ENCODE peak calls at places on chromosome 22, in ten cellular contexts. One of them, this sample, is unnamed.

GRCh38 chr22:41478473-41478872 is 9.6 kb downstream of the ACO2 start:
- DNase-seq in OCI-LY7: no peak
- DNase-seq in GM13976: no peak
- DNase-seq in left ventricle myocardium inferior: no peak
- DNase-seq in heart right ventricle: no peak
- DNase-seq in fibroblast of the aortic adventitia: no peak
- DNase-seq in mucosa of descending colon: no peak
- DNase-seq in lung: no peak
- DNase-seq in retinal pigment epithelial cell: no peak
- DNase-seq in thoracic aorta: no peak
- DNase-seq in this sample: no peak

GRCh38 chr22:45208993-45209838 is 31.5 kb downstream of the KIAA0930 start:
- DNase-seq in OCI-LY7: no peak
- DNase-seq in thoracic aorta: peak
- DNase-seq in heart right ventricle: no peak
- DNase-seq in fibroblast of the aortic adventitia: peak
- DNase-seq in mucosa of descending colon: no peak
- DNase-seq in retinal pigment epithelial cell: no peak
- DNase-seq in left ventricle myocardium inferior: no peak
- DNase-seq in GM13976: no peak
- DNase-seq in lung: no peak
- DNase-seq in this sample: no peak

GRCh38 chr22:38273135-38273761 is 438 bp upstream of the TMEM184B start:
- DNase-seq in heart right ventricle: no peak
- DNase-seq in OCI-LY7: peak
- DNase-seq in thoracic aorta: no peak
- DNase-seq in mucosa of descending colon: no peak
- DNase-seq in lung: no peak
- DNase-seq in left ventricle myocardium inferior: no peak
- DNase-seq in retinal pigment epithelial cell: no peak
- DNase-seq in fibroblast of the aortic adventitia: peak
- DNase-seq in GM13976: no peak
- DNase-seq in this sample: no peak

GRCh38 chr22:39519681-39520053 is 695 bp upstream of the ATF4 start:
- DNase-seq in GM13976: no peak
- DNase-seq in heart right ventricle: peak
- DNase-seq in OCI-LY7: peak
- DNase-seq in thoracic aorta: no peak
- DNase-seq in lung: peak
- DNase-seq in left ventricle myocardium inferior: peak
- DNase-seq in mucosa of descending colon: peak
- DNase-seq in fibroblast of the aortic adventitia: peak
- DNase-seq in retinal pigment epithelial cell: no peak
- DNase-seq in this sample: no peak

GRCh38 chr22:50319503-50319951 is 7.3 kb downstream of the DENND6B start:
- DNase-seq in fibroblast of the aortic adventitia: no peak
- DNase-seq in thoracic aorta: no peak
- DNase-seq in left ventricle myocardium inferior: no peak
- DNase-seq in mucosa of descending colon: peak
- DNase-seq in OCI-LY7: no peak
- DNase-seq in heart right ventricle: no peak
- DNase-seq in GM13976: peak
- DNase-seq in lung: no peak
- DNase-seq in retinal pigment epithelial cell: no peak
- DNase-seq in this sample: peak

GRCh38 chr22:39536711-39537110 is 4.2 kb upstream of the RPS19BP1 start:
- DNase-seq in OCI-LY7: no peak
- DNase-seq in fibroblast of the aortic adventitia: no peak
- DNase-seq in GM13976: no peak
- DNase-seq in retinal pigment epithelial cell: no peak
- DNase-seq in heart right ventricle: no peak
- DNase-seq in mucosa of descending colon: no peak
- DNase-seq in left ventricle myocardium inferior: no peak
- DNase-seq in thoracic aorta: no peak
- DNase-seq in lung: no peak
- DNase-seq in this sample: no peak

GRCh38 chr22:36383110-36383581 is 4.6 kb downstream of the MYH9 start:
- DNase-seq in OCI-LY7: peak
- DNase-seq in GM13976: peak
- DNase-seq in left ventricle myocardium inferior: no peak
- DNase-seq in mucosa of descending colon: no peak
- DNase-seq in fibroblast of the aortic adventitia: peak
- DNase-seq in thoracic aorta: no peak
- DNase-seq in heart right ventricle: no peak
- DNase-seq in lung: no peak
- DNase-seq in retinal pigment epithelial cell: no peak
- DNase-seq in this sample: peak

GRCh38 chr22:49372530-49373288 is 455.0 kb downstream of the BRD1 start:
- DNase-seq in thoracic aorta: no peak
- DNase-seq in fibroblast of the aortic adventitia: no peak
- DNase-seq in mucosa of descending colon: peak
- DNase-seq in lung: peak
- DNase-seq in left ventricle myocardium inferior: no peak
- DNase-seq in retinal pigment epithelial cell: no peak
- DNase-seq in heart right ventricle: no peak
- DNase-seq in OCI-LY7: no peak
- DNase-seq in GM13976: no peak
- DNase-seq in this sample: no peak

GRCh38 chr22:21054046-21054713 is 8.4 kb downstream of the LRRC74B start:
- DNase-seq in fibroblast of the aortic adventitia: no peak
- DNase-seq in GM13976: no peak
- DNase-seq in retinal pigment epithelial cell: no peak
- DNase-seq in mucosa of descending colon: no peak
- DNase-seq in left ventricle myocardium inferior: no peak
- DNase-seq in OCI-LY7: no peak
- DNase-seq in lung: no peak
- DNase-seq in heart right ventricle: no peak
- DNase-seq in thoracic aorta: no peak
- DNase-seq in this sample: no peak

DNA sequence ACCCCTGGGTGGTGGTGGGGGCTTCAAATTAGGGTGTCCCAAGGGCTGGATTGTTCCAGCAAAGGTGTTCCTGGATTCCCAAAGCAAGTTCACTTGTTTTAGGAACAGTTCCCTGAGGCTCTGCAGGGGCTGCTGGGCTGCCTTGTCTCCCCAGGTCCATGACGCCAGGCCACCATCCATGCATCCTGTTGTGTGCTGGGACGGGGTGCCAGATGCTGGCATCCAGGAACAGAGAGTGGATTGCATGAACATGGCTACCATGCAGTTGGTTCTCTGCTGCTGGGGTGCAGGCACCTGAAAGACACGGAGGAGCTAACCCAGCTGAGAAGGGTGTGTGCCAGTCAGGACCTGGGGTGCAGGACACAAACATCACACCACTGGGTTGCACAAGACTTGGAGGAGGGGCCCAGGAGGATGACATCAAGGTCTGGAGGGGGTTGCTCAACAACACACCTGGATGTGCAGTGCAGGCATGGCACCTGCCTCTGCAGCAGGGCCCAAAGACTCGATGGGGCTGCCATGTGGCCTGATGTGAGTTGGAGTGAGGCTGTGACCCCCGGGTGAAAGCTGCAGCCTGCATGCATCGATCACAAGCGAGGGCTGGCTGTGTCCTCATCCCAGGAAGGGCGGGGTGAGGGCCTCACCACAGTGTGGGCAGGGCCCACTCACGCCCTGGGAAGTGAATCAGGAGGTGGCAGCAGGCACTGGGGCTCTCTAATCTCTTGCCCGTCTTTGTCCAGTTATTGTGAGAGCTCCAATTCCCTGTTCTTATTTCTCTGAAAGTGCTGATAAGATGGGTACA is 74.0 kb upstream of the CLDN5 start:
- DNase-seq in thoracic aorta: no peak
- DNase-seq in heart right ventricle: no peak
- DNase-seq in GM13976: no peak
- DNase-seq in left ventricle myocardium inferior: no peak
- DNase-seq in OCI-LY7: peak
- DNase-seq in lung: no peak
- DNase-seq in mucosa of descending colon: no peak
- DNase-seq in retinal pigment epithelial cell: no peak
- DNase-seq in fibroblast of the aortic adventitia: no peak
- DNase-seq in this sample: no peak
- TF ChIP-seq CTCF in thoracic aorta: no peak
- TF ChIP-seq CTCF in heart right ventricle: no peak
- TF ChIP-seq CTCF in GM13976: no peak
- TF ChIP-seq CTCF in left ventricle myocardium inferior: no peak
- TF ChIP-seq CTCF in OCI-LY7: no peak
- TF ChIP-seq CTCF in lung: no peak
- TF ChIP-seq CTCF in mucosa of descending colon: no peak
- TF ChIP-seq CTCF in retinal pigment epithelial cell: no peak
- TF ChIP-seq CTCF in fibroblast of the aortic adventitia: no peak
- TF ChIP-seq CTCF in this sample: no peak

GRCh38 chr22:35173655-35174054 is 83.6 kb upstream of the HMGXB4 start:
- DNase-seq in left ventricle myocardium inferior: no peak
- DNase-seq in retinal pigment epithelial cell: no peak
- DNase-seq in fibroblast of the aortic adventitia: no peak
- DNase-seq in heart right ventricle: no peak
- DNase-seq in thoracic aorta: no peak
- DNase-seq in mucosa of descending colon: no peak
- DNase-seq in lung: peak
- DNase-seq in OCI-LY7: no peak
- DNase-seq in GM13976: no peak
- DNase-seq in this sample: no peak

GRCh38 chr22:35174398-35174797 is 82.9 kb upstream of the HMGXB4 start:
- DNase-seq in mucosa of descending colon: no peak
- DNase-seq in retinal pigment epithelial cell: no peak
- DNase-seq in left ventricle myocardium inferior: no peak
- DNase-seq in lung: no peak
- DNase-seq in heart right ventricle: no peak
- DNase-seq in thoracic aorta: no peak
- DNase-seq in fibroblast of the aortic adventitia: no peak
- DNase-seq in OCI-LY7: no peak
- DNase-seq in GM13976: no peak
- DNase-seq in this sample: no peak

GRCh38 chr22:35175392-35175791 is 81.9 kb upstream of the HMGXB4 start:
- DNase-seq in lung: no peak
- DNase-seq in thoracic aorta: no peak
- DNase-seq in mucosa of descending colon: no peak
- DNase-seq in GM13976: no peak
- DNase-seq in OCI-LY7: no peak
- DNase-seq in heart right ventricle: no peak
- DNase-seq in retinal pigment epithelial cell: no peak
- DNase-seq in fibroblast of the aortic adventitia: no peak
- DNase-seq in left ventricle myocardium inferior: no peak
- DNase-seq in this sample: no peak

GRCh38 chr22:35172452-35172851 is 84.8 kb upstream of the HMGXB4 start:
- DNase-seq in fibroblast of the aortic adventitia: no peak
- DNase-seq in GM13976: no peak
- DNase-seq in heart right ventricle: no peak
- DNase-seq in mucosa of descending colon: no peak
- DNase-seq in lung: no peak
- DNase-seq in retinal pigment epithelial cell: no peak
- DNase-seq in thoracic aorta: no peak
- DNase-seq in left ventricle myocardium inferior: no peak
- DNase-seq in OCI-LY7: no peak
- DNase-seq in this sample: no peak

DNA sequence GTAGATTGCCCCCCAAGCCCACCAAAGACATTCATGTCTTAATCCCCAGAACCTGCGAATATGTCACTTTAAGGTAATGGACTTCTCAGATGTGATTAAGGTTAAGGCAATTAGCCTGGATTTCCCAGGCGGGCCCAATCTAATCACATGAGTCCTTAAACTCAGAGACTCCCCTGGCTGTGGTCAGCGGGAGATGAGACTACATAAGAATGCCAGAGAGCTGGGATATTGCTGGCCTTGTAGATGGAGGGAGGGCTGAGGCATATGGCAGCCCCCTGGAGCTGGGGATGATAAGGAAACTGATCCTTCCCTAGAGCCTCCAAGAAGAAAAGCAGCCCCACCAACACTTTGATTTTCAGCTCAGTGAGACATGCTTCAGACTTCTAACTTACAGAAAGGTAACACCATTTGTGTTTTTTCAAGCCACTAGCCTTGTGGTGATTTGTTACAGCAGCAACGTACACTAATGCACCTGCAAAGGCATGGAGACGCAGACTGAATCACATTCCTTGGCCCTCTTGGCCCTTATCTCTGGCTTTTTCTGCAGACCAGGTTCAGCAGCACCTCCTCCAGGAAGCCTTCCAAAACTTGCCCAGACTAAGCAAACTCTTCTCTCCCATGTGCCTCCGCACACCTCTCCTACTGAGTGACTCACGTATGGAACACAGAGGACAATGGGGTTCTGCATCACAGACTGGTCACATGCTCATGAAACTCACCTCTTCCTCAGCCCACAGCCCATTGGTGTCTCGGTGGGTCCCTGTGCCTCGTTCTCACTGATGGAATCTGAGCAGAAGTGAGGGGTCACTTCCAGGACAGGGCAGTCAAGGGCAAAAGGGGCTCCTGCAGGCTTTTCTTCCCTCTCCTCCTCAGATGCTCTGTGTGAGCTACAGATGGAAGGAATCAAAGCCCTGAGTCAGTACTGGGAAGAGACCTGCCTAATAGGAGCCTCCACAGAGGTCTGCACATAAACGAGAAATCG is 86.3 kb upstream of the HMGXB4 start:
- DNase-seq in fibroblast of the aortic adventitia: no peak
- DNase-seq in mucosa of descending colon: no peak
- DNase-seq in retinal pigment epithelial cell: no peak
- DNase-seq in thoracic aorta: no peak
- DNase-seq in lung: peak
- DNase-seq in OCI-LY7: no peak
- DNase-seq in heart right ventricle: no peak
- DNase-seq in left ventricle myocardium inferior: no peak
- DNase-seq in GM13976: no peak
- DNase-seq in this sample: no peak
- TF ChIP-seq CTCF in fibroblast of the aortic adventitia: no peak
- TF ChIP-seq CTCF in mucosa of descending colon: no peak
- TF ChIP-seq CTCF in retinal pigment epithelial cell: no peak
- TF ChIP-seq CTCF in thoracic aorta: no peak
- TF ChIP-seq CTCF in lung: no peak
- TF ChIP-seq CTCF in OCI-LY7: no peak
- TF ChIP-seq CTCF in heart right ventricle: no peak
- TF ChIP-seq CTCF in left ventricle myocardium inferior: no peak
- TF ChIP-seq CTCF in GM13976: no peak
- TF ChIP-seq CTCF in this sample: no peak

GRCh38 chr22:18091916-18092526 is 14.2 kb downstream of the PEX26 start:
- DNase-seq in heart right ventricle: peak
- DNase-seq in lung: peak
- DNase-seq in left ventricle myocardium inferior: peak
- DNase-seq in OCI-LY7: no peak
- DNase-seq in GM13976: peak
- DNase-seq in fibroblast of the aortic adventitia: peak
- DNase-seq in thoracic aorta: no peak
- DNase-seq in retinal pigment epithelial cell: no peak
- DNase-seq in mucosa of descending colon: peak
- DNase-seq in this sample: no peak
- TF ChIP-seq CTCF in heart right ventricle: peak
- TF ChIP-seq CTCF in lung: no peak
- TF ChIP-seq CTCF in left ventricle myocardium inferior: no peak
- TF ChIP-seq CTCF in OCI-LY7: no peak
- TF ChIP-seq CTCF in GM13976: no peak
- TF ChIP-seq CTCF in fibroblast of the aortic adventitia: peak
- TF ChIP-seq CTCF in thoracic aorta: no peak
- TF ChIP-seq CTCF in retinal pigment epithelial cell: no peak
- TF ChIP-seq CTCF in mucosa of descending colon: no peak
- TF ChIP-seq CTCF in this sample: no peak

DNA sequence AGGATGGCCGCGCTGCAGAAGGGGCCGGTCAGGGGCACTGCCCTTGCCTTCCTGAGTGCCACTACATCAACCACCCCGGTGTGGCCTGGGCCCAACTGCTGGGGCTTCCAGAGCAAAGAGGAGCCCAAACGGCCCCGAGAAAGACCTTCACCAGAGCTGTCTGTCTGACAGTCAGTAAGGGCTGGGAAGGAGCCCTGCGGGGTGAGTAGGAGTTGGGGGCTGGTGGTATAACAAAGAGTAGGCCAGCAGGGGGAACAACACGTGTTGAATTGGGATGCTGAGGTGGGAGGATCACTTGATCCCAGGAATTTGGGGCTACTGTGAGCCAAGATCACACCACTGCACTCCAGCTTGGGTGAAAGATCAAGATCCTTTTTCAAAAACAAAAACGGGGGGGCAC is 3.9 kb downstream of the GSTT4 start:
- DNase-seq in mucosa of descending colon: no peak
- DNase-seq in fibroblast of the aortic adventitia: no peak
- DNase-seq in left ventricle myocardium inferior: no peak
- DNase-seq in heart right ventricle: no peak
- DNase-seq in retinal pigment epithelial cell: no peak
- DNase-seq in OCI-LY7: no peak
- DNase-seq in GM13976: peak
- DNase-seq in lung: no peak
- DNase-seq in thoracic aorta: no peak
- DNase-seq in this sample: no peak
- TF ChIP-seq CTCF in mucosa of descending colon: no peak
- TF ChIP-seq CTCF in fibroblast of the aortic adventitia: no peak
- TF ChIP-seq CTCF in left ventricle myocardium inferior: no peak
- TF ChIP-seq CTCF in heart right ventricle: no peak
- TF ChIP-seq CTCF in retinal pigment epithelial cell: no peak
- TF ChIP-seq CTCF in OCI-LY7: no peak
- TF ChIP-seq CTCF in GM13976: no peak
- TF ChIP-seq CTCF in lung: no peak
- TF ChIP-seq CTCF in thoracic aorta: no peak
- TF ChIP-seq CTCF in this sample: no peak

This sample was measured in GM13977.